ENCODE peak calls at places on chromosomes 7 and 10, in five cellular contexts. One of them, this sample, is unnamed.

GRCh38 chr10:125720002-125720382 is 483 bp downstream of the EDRF1 start:
- DNase-seq in stimulated activated CD8-positive, alpha-beta memory T cell treated with anti-CD3 and anti-CD28 coated beads, Interleukin-2, amount 100 ng/mL, for 48 hours: no peak
- DNase-seq in posterior vena cava: no peak
- DNase-seq in A549: no peak
- DNase-seq in lower leg skin: no peak
- DNase-seq in this sample: no peak

GRCh38 chr7:18495412-18496335 is at the start of gene HDAC9:
- DNase-seq in stimulated activated CD8-positive, alpha-beta memory T cell treated with anti-CD3 and anti-CD28 coated beads, Interleukin-2, amount 100 ng/mL, for 48 hours: no peak
- DNase-seq in posterior vena cava: no peak
- DNase-seq in A549: no peak
- DNase-seq in lower leg skin: no peak
- DNase-seq in this sample: peak; percentile 98

GRCh38 chr7:116138202-116138801 is 72.0 kb upstream of the TES start:
- DNase-seq in stimulated activated CD8-positive, alpha-beta memory T cell treated with anti-CD3 and anti-CD28 coated beads, Interleukin-2, amount 100 ng/mL, for 48 hours: no peak
- DNase-seq in posterior vena cava: no peak
- DNase-seq in A549: peak; percentile 46
- DNase-seq in lower leg skin: no peak
- DNase-seq in this sample: no peak

GRCh38 chr10:6607187-6607586 is 27.1 kb upstream of the PRKCQ start:
- DNase-seq in stimulated activated CD8-positive, alpha-beta memory T cell treated with anti-CD3 and anti-CD28 coated beads, Interleukin-2, amount 100 ng/mL, for 48 hours: no peak
- DNase-seq in posterior vena cava: no peak
- DNase-seq in A549: no peak
- DNase-seq in lower leg skin: no peak
- DNase-seq in this sample: no peak

GRCh38 chr10:98323221-98324164 is 55.5 kb upstream of the LOXL4 start:
- DNase-seq in stimulated activated CD8-positive, alpha-beta memory T cell treated with anti-CD3 and anti-CD28 coated beads, Interleukin-2, amount 100 ng/mL, for 48 hours: no peak
- DNase-seq in posterior vena cava: peak; percentile 94
- DNase-seq in A549: no peak
- DNase-seq in lower leg skin: peak; percentile 81
- DNase-seq in this sample: peak; percentile 12

GRCh38 chr7:103142494-103142893 is 6.4 kb downstream of the NAPEPLD start:
- DNase-seq in stimulated activated CD8-positive, alpha-beta memory T cell treated with anti-CD3 and anti-CD28 coated beads, Interleukin-2, amount 100 ng/mL, for 48 hours: no peak
- DNase-seq in posterior vena cava: no peak
- DNase-seq in A549: no peak
- DNase-seq in lower leg skin: no peak
- DNase-seq in this sample: no peak

GRCh38 chr7:105829681-105830322 is 46.6 kb downstream of the ATXN7L1 start:
- DNase-seq in stimulated activated CD8-positive, alpha-beta memory T cell treated with anti-CD3 and anti-CD28 coated beads, Interleukin-2, amount 100 ng/mL, for 48 hours: no peak
- DNase-seq in posterior vena cava: no peak
- DNase-seq in A549: no peak
- DNase-seq in lower leg skin: no peak
- DNase-seq in this sample: no peak

GRCh38 chr7:140230517-140230861 is 53.7 kb upstream of the KDM7A start:
- DNase-seq in stimulated activated CD8-positive, alpha-beta memory T cell treated with anti-CD3 and anti-CD28 coated beads, Interleukin-2, amount 100 ng/mL, for 48 hours: peak; percentile 71
- DNase-seq in posterior vena cava: peak; percentile 88
- DNase-seq in A549: no peak
- DNase-seq in lower leg skin: no peak
- DNase-seq in this sample: no peak

GRCh38 chr10:51772387-51772786 is 73.0 kb upstream of the CSTF2T start:
- DNase-seq in stimulated activated CD8-positive, alpha-beta memory T cell treated with anti-CD3 and anti-CD28 coated beads, Interleukin-2, amount 100 ng/mL, for 48 hours: no peak
- DNase-seq in posterior vena cava: no peak
- DNase-seq in A549: no peak
- DNase-seq in lower leg skin: no peak
- DNase-seq in this sample: no peak

GRCh38 chr7:53642361-53642760 is 606.9 kb downstream of the POM121L12 start:
- DNase-seq in stimulated activated CD8-positive, alpha-beta memory T cell treated with anti-CD3 and anti-CD28 coated beads, Interleukin-2, amount 100 ng/mL, for 48 hours: no peak
- DNase-seq in posterior vena cava: no peak
- DNase-seq in A549: no peak
- DNase-seq in lower leg skin: no peak
- DNase-seq in this sample: no peak

GRCh38 chr7:46257766-46258448 is 336.8 kb upstream of the IGFBP3 start:
- DNase-seq in stimulated activated CD8-positive, alpha-beta memory T cell treated with anti-CD3 and anti-CD28 coated beads, Interleukin-2, amount 100 ng/mL, for 48 hours: no peak
- DNase-seq in posterior vena cava: no peak
- DNase-seq in A549: peak; percentile 15
- DNase-seq in lower leg skin: no peak
- DNase-seq in this sample: no peak

GRCh38 chr7:75056476-75056875 is 17.1 kb downstream of the RCC1L start:
- DNase-seq in stimulated activated CD8-positive, alpha-beta memory T cell treated with anti-CD3 and anti-CD28 coated beads, Interleukin-2, amount 100 ng/mL, for 48 hours: no peak
- DNase-seq in posterior vena cava: no peak
- DNase-seq in A549: no peak
- DNase-seq in lower leg skin: no peak
- DNase-seq in this sample: no peak

GRCh38 chr7:90227259-90227658 is 15.7 kb downstream of the STEAP2 start:
- DNase-seq in stimulated activated CD8-positive, alpha-beta memory T cell treated with anti-CD3 and anti-CD28 coated beads, Interleukin-2, amount 100 ng/mL, for 48 hours: no peak
- DNase-seq in posterior vena cava: no peak
- DNase-seq in A549: no peak
- DNase-seq in lower leg skin: no peak
- DNase-seq in this sample: no peak

GRCh38 chr10:111756541-111757061 is 427.0 kb downstream of the GPAM start:
- DNase-seq in stimulated activated CD8-positive, alpha-beta memory T cell treated with anti-CD3 and anti-CD28 coated beads, Interleukin-2, amount 100 ng/mL, for 48 hours: no peak
- DNase-seq in posterior vena cava: no peak
- DNase-seq in A549: peak; percentile 1
- DNase-seq in lower leg skin: peak; percentile 21
- DNase-seq in this sample: no peak

GRCh38 chr10:62384057-62384446 is 9.9 kb downstream of the ZNF365 start:
- DNase-seq in stimulated activated CD8-positive, alpha-beta memory T cell treated with anti-CD3 and anti-CD28 coated beads, Interleukin-2, amount 100 ng/mL, for 48 hours: peak; percentile 30
- DNase-seq in posterior vena cava: no peak
- DNase-seq in A549: no peak
- DNase-seq in lower leg skin: no peak
- DNase-seq in this sample: no peak

GRCh38 chr7:30979027-30979426 is 15.3 kb downstream of the GHRHR start:
- DNase-seq in stimulated activated CD8-positive, alpha-beta memory T cell treated with anti-CD3 and anti-CD28 coated beads, Interleukin-2, amount 100 ng/mL, for 48 hours: no peak
- DNase-seq in posterior vena cava: no peak
- DNase-seq in A549: no peak
- DNase-seq in lower leg skin: no peak
- DNase-seq in this sample: no peak

GRCh38 chr7:38186593-38187314 is 8.7 kb downstream of the STARD3NL start:
- DNase-seq in stimulated activated CD8-positive, alpha-beta memory T cell treated with anti-CD3 and anti-CD28 coated beads, Interleukin-2, amount 100 ng/mL, for 48 hours: no peak
- DNase-seq in posterior vena cava: no peak
- DNase-seq in A549: no peak
- DNase-seq in lower leg skin: no peak
- DNase-seq in this sample: no peak

GRCh38 chr10:17578603-17579002 is 38.6 kb downstream of the HACD1 start:
- DNase-seq in stimulated activated CD8-positive, alpha-beta memory T cell treated with anti-CD3 and anti-CD28 coated beads, Interleukin-2, amount 100 ng/mL, for 48 hours: no peak
- DNase-seq in posterior vena cava: no peak
- DNase-seq in A549: no peak
- DNase-seq in lower leg skin: no peak
- DNase-seq in this sample: no peak